ENCODE peak calls at places on chromosomes 5 and 9, in six cellular contexts. One of them, this sample, is unnamed.

GRCh38 chr9:98927724-98928123 is 16.0 kb upstream of the COL15A1 start:
- DNase-seq in RWPE2: no peak
- DNase-seq in right atrium auricular region: no peak
- DNase-seq in IMR-90: no peak
- DNase-seq in foreskin keratinocyte: no peak
- DNase-seq in esophagus squamous epithelium: no peak
- DNase-seq in this sample: no peak

GRCh38 chr9:38682713-38683112 is 37.2 kb downstream of the FAM240B start:
- DNase-seq in right atrium auricular region: peak; percentile 36
- DNase-seq in IMR-90: peak; percentile 84
- DNase-seq in RWPE2: peak; percentile 82
- DNase-seq in foreskin keratinocyte: peak; percentile 83
- DNase-seq in esophagus squamous epithelium: no peak
- DNase-seq in this sample: no peak

GRCh38 chr9:37706290-37706689 is 47.3 kb upstream of the TRMT10B start:
- DNase-seq in RWPE2: no peak
- DNase-seq in foreskin keratinocyte: no peak
- DNase-seq in esophagus squamous epithelium: no peak
- DNase-seq in right atrium auricular region: no peak
- DNase-seq in IMR-90: no peak
- DNase-seq in this sample: no peak

GRCh38 chr5:170368593-170368992 is 20.6 kb downstream of the KCNMB1 start:
- DNase-seq in foreskin keratinocyte: no peak
- DNase-seq in RWPE2: no peak
- DNase-seq in esophagus squamous epithelium: no peak
- DNase-seq in IMR-90: no peak
- DNase-seq in right atrium auricular region: no peak
- DNase-seq in this sample: no peak

GRCh38 chr5:14450055-14450524 is 131.5 kb upstream of the OTULINL start:
- DNase-seq in right atrium auricular region: peak; percentile 93
- DNase-seq in esophagus squamous epithelium: no peak
- DNase-seq in IMR-90: peak; percentile 92
- DNase-seq in foreskin keratinocyte: no peak
- DNase-seq in RWPE2: no peak
- DNase-seq in this sample: no peak

GRCh38 chr5:8550921-8551320 is 682.0 kb downstream of the MTRR start:
- DNase-seq in IMR-90: no peak
- DNase-seq in right atrium auricular region: no peak
- DNase-seq in esophagus squamous epithelium: no peak
- DNase-seq in foreskin keratinocyte: no peak
- DNase-seq in RWPE2: no peak
- DNase-seq in this sample: no peak

GRCh38 chr5:157167219-157167621 is 1.2 kb upstream of the GARIN3 start:
- DNase-seq in right atrium auricular region: no peak
- DNase-seq in foreskin keratinocyte: no peak
- DNase-seq in RWPE2: no peak
- DNase-seq in IMR-90: peak; percentile 63
- DNase-seq in esophagus squamous epithelium: no peak
- DNase-seq in this sample: no peak

GRCh38 chr5:132961887-132962286 is 1.5 kb downstream of the AFF4 start:
- DNase-seq in IMR-90: peak; percentile 81
- DNase-seq in esophagus squamous epithelium: no peak
- DNase-seq in RWPE2: no peak
- DNase-seq in foreskin keratinocyte: peak; percentile 7
- DNase-seq in right atrium auricular region: no peak
- DNase-seq in this sample: no peak

GRCh38 chr5:120958877-120959485 is 494.9 kb downstream of the PRR16 start:
- DNase-seq in right atrium auricular region: no peak
- DNase-seq in IMR-90: no peak
- DNase-seq in RWPE2: no peak
- DNase-seq in esophagus squamous epithelium: no peak
- DNase-seq in foreskin keratinocyte: no peak
- DNase-seq in this sample: no peak

GRCh38 chr9:121399126-121399882 is 29.3 kb upstream of the STOM start:
- DNase-seq in IMR-90: peak; percentile 51
- DNase-seq in esophagus squamous epithelium: no peak
- DNase-seq in foreskin keratinocyte: peak; percentile 8
- DNase-seq in RWPE2: no peak
- DNase-seq in right atrium auricular region: no peak
- DNase-seq in this sample: no peak

GRCh38 chr5:1386274-1386717 is 41.4 kb upstream of the CLPTM1L start:
- DNase-seq in IMR-90: no peak
- DNase-seq in right atrium auricular region: no peak
- DNase-seq in esophagus squamous epithelium: no peak
- DNase-seq in foreskin keratinocyte: no peak
- DNase-seq in RWPE2: no peak
- DNase-seq in this sample: peak; percentile 94

GRCh38 chr5:76782444-76782843 is 36.4 kb upstream of the F2RL1 start:
- DNase-seq in RWPE2: no peak
- DNase-seq in IMR-90: peak; percentile 20
- DNase-seq in foreskin keratinocyte: no peak
- DNase-seq in right atrium auricular region: no peak
- DNase-seq in esophagus squamous epithelium: no peak
- DNase-seq in this sample: no peak

GRCh38 chr5:177440211-177440989 is 6.2 kb upstream of the PRR7 start:
- DNase-seq in esophagus squamous epithelium: no peak
- DNase-seq in IMR-90: no peak
- DNase-seq in foreskin keratinocyte: no peak
- DNase-seq in RWPE2: peak; percentile 75
- DNase-seq in right atrium auricular region: no peak
- DNase-seq in this sample: no peak

GRCh38 chr5:140125637-140126036 is at the start of gene IGIP:
- DNase-seq in foreskin keratinocyte: no peak
- DNase-seq in IMR-90: no peak
- DNase-seq in right atrium auricular region: no peak
- DNase-seq in esophagus squamous epithelium: no peak
- DNase-seq in RWPE2: no peak
- DNase-seq in this sample: no peak

GRCh38 chr9:130319300-130319699 is 53.7 kb downstream of the HMCN2 start:
- DNase-seq in right atrium auricular region: no peak
- DNase-seq in esophagus squamous epithelium: no peak
- DNase-seq in foreskin keratinocyte: no peak
- DNase-seq in RWPE2: no peak
- DNase-seq in IMR-90: no peak
- DNase-seq in this sample: no peak

GRCh38 chr9:130319944-130320696 is 54.6 kb downstream of the HMCN2 start:
- DNase-seq in foreskin keratinocyte: no peak
- DNase-seq in IMR-90: no peak
- DNase-seq in right atrium auricular region: no peak
- DNase-seq in RWPE2: no peak
- DNase-seq in esophagus squamous epithelium: no peak
- DNase-seq in this sample: no peak

GRCh38 chr9:130321539-130321938 is 56.0 kb downstream of the HMCN2 start:
- DNase-seq in RWPE2: no peak
- DNase-seq in foreskin keratinocyte: no peak
- DNase-seq in IMR-90: no peak
- DNase-seq in right atrium auricular region: no peak
- DNase-seq in esophagus squamous epithelium: no peak
- DNase-seq in this sample: no peak

GRCh38 chr9:130321082-130321481 is 55.5 kb downstream of the HMCN2 start:
- DNase-seq in RWPE2: no peak
- DNase-seq in right atrium auricular region: no peak
- DNase-seq in esophagus squamous epithelium: no peak
- DNase-seq in foreskin keratinocyte: no peak
- DNase-seq in IMR-90: no peak
- DNase-seq in this sample: no peak

GRCh38 chr9:130320697-130321080 is 55.1 kb downstream of the HMCN2 start:
- DNase-seq in IMR-90: no peak
- DNase-seq in right atrium auricular region: no peak
- DNase-seq in foreskin keratinocyte: no peak
- DNase-seq in RWPE2: no peak
- DNase-seq in esophagus squamous epithelium: no peak
- DNase-seq in this sample: no peak
- TF ChIP-seq CTCF in IMR-90: no peak
- TF ChIP-seq CTCF in right atrium auricular region: no peak
- TF ChIP-seq CTCF in foreskin keratinocyte: peak; percentile 26
- TF ChIP-seq CTCF in RWPE2: peak; percentile 4
- TF ChIP-seq CTCF in esophagus squamous epithelium: no peak
- TF ChIP-seq CTCF in this sample: peak; percentile 52

GRCh38 chr5:111401906-111402305 is 110.4 kb downstream of the STARD4 start:
- DNase-seq in foreskin keratinocyte: no peak
- DNase-seq in right atrium auricular region: no peak
- DNase-seq in IMR-90: no peak
- DNase-seq in RWPE2: no peak
- DNase-seq in esophagus squamous epithelium: no peak
- DNase-seq in this sample: no peak
- TF ChIP-seq CTCF in foreskin keratinocyte: peak; percentile 35
- TF ChIP-seq CTCF in right atrium auricular region: no peak
- TF ChIP-seq CTCF in IMR-90: peak; percentile 4
- TF ChIP-seq CTCF in RWPE2: no peak
- TF ChIP-seq CTCF in esophagus squamous epithelium: no peak
- TF ChIP-seq CTCF in this sample: no peak

DNA sequence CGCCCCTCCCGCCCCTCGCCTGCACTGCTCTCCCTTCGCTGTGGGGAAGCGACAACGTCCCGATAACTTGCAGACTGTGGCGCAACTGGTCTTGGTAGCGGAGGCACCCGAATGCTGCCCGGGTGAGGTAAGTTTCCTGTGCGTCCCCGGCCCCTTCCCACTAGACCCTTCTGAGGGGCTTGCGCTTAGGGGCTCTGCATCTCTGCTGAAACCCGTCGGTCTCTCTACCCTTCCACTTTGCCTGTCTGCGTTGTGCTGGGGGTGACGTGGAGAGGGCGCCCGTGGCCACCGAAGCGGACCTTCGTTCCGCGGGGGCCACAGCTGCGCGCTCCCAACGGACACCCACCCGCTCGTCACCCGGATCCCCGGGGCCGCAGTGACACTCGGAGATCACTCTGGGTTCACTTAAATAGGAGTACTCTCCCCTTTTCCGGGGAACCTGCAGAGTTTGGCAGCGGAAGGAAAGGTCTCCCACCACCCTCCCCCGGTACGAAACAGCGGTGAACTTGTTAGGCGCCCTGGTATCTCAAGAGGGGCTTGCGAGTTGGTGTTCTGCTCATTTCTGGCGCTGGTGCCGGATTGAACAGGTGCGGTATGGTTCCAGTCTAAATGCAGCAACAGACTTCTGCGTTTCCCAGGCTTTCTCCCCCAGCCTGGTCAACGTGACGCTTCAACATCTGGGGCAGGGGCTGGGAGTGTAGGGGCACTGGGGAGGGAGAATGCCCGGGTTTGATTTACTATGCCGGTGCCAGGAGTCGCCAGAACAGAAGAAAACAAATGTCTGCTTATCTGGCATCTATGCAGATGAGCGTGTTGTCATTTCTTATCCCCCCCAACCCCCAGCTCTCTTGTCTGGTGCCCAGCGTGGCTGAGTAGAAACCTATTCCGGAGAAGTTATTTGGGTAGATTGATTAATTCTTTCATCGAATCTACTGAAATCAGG is 867 bp downstream of the PIP5K1B start:
- DNase-seq in IMR-90: no peak
- DNase-seq in esophagus squamous epithelium: no peak
- DNase-seq in RWPE2: no peak
- DNase-seq in foreskin keratinocyte: no peak
- DNase-seq in right atrium auricular region: no peak
- DNase-seq in this sample: no peak
- TF ChIP-seq CTCF in IMR-90: no peak
- TF ChIP-seq CTCF in esophagus squamous epithelium: no peak
- TF ChIP-seq CTCF in RWPE2: no peak
- TF ChIP-seq CTCF in foreskin keratinocyte: no peak
- TF ChIP-seq CTCF in right atrium auricular region: no peak
- TF ChIP-seq CTCF in this sample: no peak

DNA sequence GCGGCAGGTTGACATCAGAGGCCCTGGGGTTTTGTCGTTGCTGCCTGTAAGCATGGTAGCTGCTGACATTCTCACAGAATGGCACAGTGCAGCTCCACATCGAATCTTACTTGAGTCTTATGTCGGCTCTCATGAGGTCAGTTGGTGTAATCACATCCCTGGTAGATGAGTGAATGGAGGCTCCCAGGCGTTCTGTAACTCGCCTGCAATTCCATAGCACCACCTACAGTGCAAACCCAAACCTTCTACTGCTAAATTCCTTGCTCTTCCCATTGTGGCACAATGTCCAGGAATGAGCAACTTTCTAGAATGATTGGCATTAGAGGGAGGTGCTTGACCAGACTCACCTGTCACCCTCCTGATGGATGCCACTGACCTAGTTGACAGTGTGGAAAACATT is 578.4 kb downstream of the CCDC171 start:
- DNase-seq in IMR-90: peak; percentile 67
- DNase-seq in esophagus squamous epithelium: no peak
- DNase-seq in foreskin keratinocyte: no peak
- DNase-seq in right atrium auricular region: no peak
- DNase-seq in RWPE2: no peak
- DNase-seq in this sample: no peak
- TF ChIP-seq CTCF in IMR-90: peak; percentile 53
- TF ChIP-seq CTCF in esophagus squamous epithelium: no peak
- TF ChIP-seq CTCF in foreskin keratinocyte: peak; percentile 52
- TF ChIP-seq CTCF in right atrium auricular region: no peak
- TF ChIP-seq CTCF in RWPE2: no peak
- TF ChIP-seq CTCF in this sample: peak; percentile 53

GRCh38 chr9:95086564-95086955 is 230.9 kb downstream of the FANCC start:
- DNase-seq in foreskin keratinocyte: no peak
- DNase-seq in RWPE2: no peak
- DNase-seq in IMR-90: no peak
- DNase-seq in right atrium auricular region: no peak
- DNase-seq in esophagus squamous epithelium: no peak
- DNase-seq in this sample: peak; percentile 41

GRCh38 chr9:95088421-95089161 is 228.9 kb downstream of the FANCC start:
- DNase-seq in RWPE2: no peak
- DNase-seq in esophagus squamous epithelium: no peak
- DNase-seq in IMR-90: no peak
- DNase-seq in foreskin keratinocyte: no peak
- DNase-seq in right atrium auricular region: no peak
- DNase-seq in this sample: peak; percentile 72

GRCh38 chr9:95089257-95089873 is 228.1 kb downstream of the FANCC start:
- DNase-seq in right atrium auricular region: no peak
- DNase-seq in RWPE2: no peak
- DNase-seq in IMR-90: no peak
- DNase-seq in foreskin keratinocyte: no peak
- DNase-seq in esophagus squamous epithelium: no peak
- DNase-seq in this sample: no peak

GRCh38 chr9:95085861-95086563 is 231.5 kb downstream of the FANCC start:
- DNase-seq in RWPE2: no peak
- DNase-seq in IMR-90: no peak
- DNase-seq in foreskin keratinocyte: no peak
- DNase-seq in esophagus squamous epithelium: no peak
- DNase-seq in right atrium auricular region: no peak
- DNase-seq in this sample: peak; percentile 87

DNA sequence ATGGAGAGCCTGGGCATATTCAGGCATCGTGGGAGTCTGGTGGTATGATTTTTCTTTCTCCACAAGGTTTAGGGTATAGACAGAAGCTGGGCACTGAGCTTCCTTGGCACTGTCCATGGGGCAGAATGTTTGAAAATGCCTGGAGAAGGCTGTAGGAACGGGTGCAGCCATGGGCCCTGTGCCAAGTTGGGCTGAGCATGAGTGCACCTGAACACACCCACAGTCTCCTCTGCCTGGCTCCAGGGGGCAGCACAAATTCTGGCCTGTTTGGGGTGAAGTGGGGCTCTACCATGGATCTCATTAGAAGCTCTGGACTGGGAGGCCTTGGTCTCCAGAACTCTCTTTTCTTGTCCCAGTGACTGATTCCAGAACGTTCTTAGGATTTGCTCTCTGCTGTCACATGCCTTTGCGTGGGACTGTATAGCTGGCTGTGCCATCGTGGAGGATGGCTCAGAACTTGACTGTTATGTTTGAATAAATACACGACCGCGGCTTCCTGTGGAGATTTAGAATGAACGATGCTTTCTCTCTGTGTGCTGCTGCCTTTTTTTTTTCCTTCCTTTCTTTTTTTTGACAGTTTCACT is 229.8 kb downstream of the FANCC start:
- DNase-seq in esophagus squamous epithelium: no peak
- DNase-seq in IMR-90: no peak
- DNase-seq in right atrium auricular region: no peak
- DNase-seq in foreskin keratinocyte: no peak
- DNase-seq in RWPE2: no peak
- DNase-seq in this sample: no peak
- TF ChIP-seq CTCF in esophagus squamous epithelium: peak; percentile 28
- TF ChIP-seq CTCF in IMR-90: peak; percentile 5
- TF ChIP-seq CTCF in right atrium auricular region: no peak
- TF ChIP-seq CTCF in foreskin keratinocyte: peak; percentile 74
- TF ChIP-seq CTCF in RWPE2: peak; percentile 41
- TF ChIP-seq CTCF in this sample: peak; percentile 58